ENCODE peak calls at places on chromosomes 4 and X, in ten cellular contexts. K, N, Z, M, X, H, E, D, Y and S are unnamed samples.

GRCh38 chrX:41561045-41561444 is 113.9 kb downstream of the NYX start:
- DNase-seq in K (peak), N (no peak), Z (no peak), M (no peak), X (peak), H (no peak), E (peak), D (no peak), Y (no peak), S (peak)

GRCh38 chr4:125070869-125071268 is 243.9 kb upstream of the FAT4 start:
- DNase-seq in K (no peak), N (no peak), Z (no peak), M (no peak), X (peak), H (no peak), E (no peak), D (no peak), Y (peak), S (no peak)

GRCh38 chr4:167966161-167966560 is 126.2 kb upstream of the ANXA10 start:
- DNase-seq in K (no peak), N (no peak), Z (no peak), M (no peak), X (no peak), H (no peak), E (no peak), D (no peak), Y (no peak), S (no peak)

GRCh38 chr4:89482248-89482647 is 174.6 kb upstream of the GPRIN3 start:
- DNase-seq in K (peak), N (no peak), Z (no peak), M (no peak), X (no peak), H (no peak), E (peak), D (no peak), Y (no peak), S (no peak)

GRCh38 chrX:121307441-121307840 is 260.0 kb downstream of the GLUD2 start:
- DNase-seq in K (no peak), N (no peak), Z (no peak), M (no peak), X (no peak), H (no peak), E (no peak), D (no peak), Y (no peak), S (no peak)

GRCh38 chr4:21205821-21206531 is 505.7 kb downstream of the PACRGL start:
- DNase-seq in K (no peak), N (no peak), Z (no peak), M (no peak), X (no peak), H (no peak), E (no peak), D (no peak), Y (no peak), S (no peak)

GRCh38 chr4:128039568-128039967 is 21.5 kb upstream of the LARP1B start:
- DNase-seq in K (no peak), N (no peak), Z (no peak), M (no peak), X (no peak), H (no peak), E (no peak), D (no peak), Y (no peak), S (no peak)

GRCh38 chr4:74531952-74532794 is 87.2 kb downstream of the AREG start:
- DNase-seq in K (peak), N (no peak), Z (no peak), M (no peak), X (peak), H (no peak), E (peak), D (no peak), Y (peak), S (no peak)

GRCh38 chr4:44927361-44928061 is 201.2 kb upstream of the GNPDA2 start:
- DNase-seq in K (peak), N (no peak), Z (no peak), M (no peak), X (no peak), H (no peak), E (peak), D (no peak), Y (no peak), S (no peak)

GRCh38 chrX:21723097-21723496 is 34.8 kb downstream of the SMPX start:
- DNase-seq in K (peak), N (no peak), Z (no peak), M (no peak), X (no peak), H (no peak), E (no peak), D (no peak), Y (no peak), S (no peak)

GRCh38 chr4:6956434-6957147 is 47.0 kb downstream of the TBC1D14 start:
- DNase-seq in K (no peak), N (peak), Z (no peak), M (no peak), X (no peak), H (no peak), E (no peak), D (no peak), Y (no peak), S (no peak)

GRCh38 chr4:93771640-93772411 is 56.7 kb upstream of the ATOH1 start:
- DNase-seq in K (no peak), N (no peak), Z (no peak), M (no peak), X (no peak), H (no peak), E (no peak), D (no peak), Y (no peak), S (no peak)

GRCh38 chrX:149631293-149632165 is at the start of gene TMEM185A:
- DNase-seq in K (peak), N (peak), Z (no peak), M (peak), X (peak), H (peak), E (peak), D (peak), Y (peak), S (peak)

GRCh38 chrX:21946925-21947641 is 6.6 kb downstream of the SMS start:
- DNase-seq in K (peak), N (no peak), Z (no peak), M (no peak), X (no peak), H (no peak), E (no peak), D (no peak), Y (no peak), S (no peak)

DNA sequence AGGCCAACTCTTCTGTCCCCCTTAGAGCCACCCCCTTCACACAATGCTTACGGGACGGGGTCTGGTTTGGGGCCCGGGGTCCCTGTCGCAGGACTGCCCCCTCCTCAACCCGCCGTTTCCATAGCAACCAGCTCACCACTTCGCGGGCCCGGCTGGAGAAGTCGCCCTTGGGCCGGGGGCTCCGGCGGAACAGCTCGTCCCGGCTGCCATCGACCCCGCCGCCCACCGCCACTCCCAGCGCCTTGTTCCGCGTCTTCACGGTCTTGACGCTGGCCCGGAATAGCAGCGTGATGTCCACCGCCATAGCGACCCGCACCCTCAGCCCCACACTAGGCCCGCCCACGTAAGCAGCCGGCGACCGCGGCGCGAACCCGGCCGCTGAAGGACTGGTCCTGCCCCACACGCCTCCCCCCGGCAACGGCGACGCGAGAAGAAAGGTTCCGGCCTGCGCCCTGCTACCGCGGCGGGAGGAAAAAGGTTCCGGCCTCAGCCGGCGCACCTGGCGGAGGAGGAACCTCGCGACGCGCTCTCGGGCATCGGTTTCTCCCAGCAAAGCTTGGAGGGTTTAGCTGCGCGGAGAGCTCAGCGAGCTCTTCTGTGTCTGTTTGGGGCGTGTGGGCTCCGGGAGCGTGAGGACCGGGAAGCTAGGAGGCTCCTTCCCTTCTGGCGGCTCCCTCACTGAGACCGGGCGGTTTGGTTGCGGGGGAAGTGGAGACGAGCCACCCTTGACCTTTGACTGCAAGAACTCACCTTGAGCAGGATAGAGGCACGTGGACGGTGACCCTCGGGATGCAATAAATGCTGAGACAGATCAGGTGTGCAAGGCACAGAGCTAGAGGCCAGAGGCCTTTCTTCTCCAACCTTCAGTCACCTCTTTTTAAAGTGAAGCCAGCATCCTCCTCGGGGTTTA is at the start of gene STX18:
- DNase-seq in K (peak), N (peak), Z (peak), M (peak), X (peak), H (peak), E (peak), D (peak), Y (peak), S (peak)
- TF ChIP-seq POLR2A in K (peak), N (peak), Z (peak), M (no peak), X (no peak), H (peak), E (peak), D (peak), Y (no peak), S (peak)

GRCh38 chr4:107824367-107825071 is at the start of gene SGMS2:
- DNase-seq in K (peak), N (peak), Z (peak), M (peak), X (peak), H (peak), E (peak), D (peak), Y (peak), S (peak)
- TF ChIP-seq POLR2A in K (peak), N (peak), Z (no peak), M (peak), X (no peak), H (peak), E (peak), D (peak), Y (no peak), S (peak)

DNA sequence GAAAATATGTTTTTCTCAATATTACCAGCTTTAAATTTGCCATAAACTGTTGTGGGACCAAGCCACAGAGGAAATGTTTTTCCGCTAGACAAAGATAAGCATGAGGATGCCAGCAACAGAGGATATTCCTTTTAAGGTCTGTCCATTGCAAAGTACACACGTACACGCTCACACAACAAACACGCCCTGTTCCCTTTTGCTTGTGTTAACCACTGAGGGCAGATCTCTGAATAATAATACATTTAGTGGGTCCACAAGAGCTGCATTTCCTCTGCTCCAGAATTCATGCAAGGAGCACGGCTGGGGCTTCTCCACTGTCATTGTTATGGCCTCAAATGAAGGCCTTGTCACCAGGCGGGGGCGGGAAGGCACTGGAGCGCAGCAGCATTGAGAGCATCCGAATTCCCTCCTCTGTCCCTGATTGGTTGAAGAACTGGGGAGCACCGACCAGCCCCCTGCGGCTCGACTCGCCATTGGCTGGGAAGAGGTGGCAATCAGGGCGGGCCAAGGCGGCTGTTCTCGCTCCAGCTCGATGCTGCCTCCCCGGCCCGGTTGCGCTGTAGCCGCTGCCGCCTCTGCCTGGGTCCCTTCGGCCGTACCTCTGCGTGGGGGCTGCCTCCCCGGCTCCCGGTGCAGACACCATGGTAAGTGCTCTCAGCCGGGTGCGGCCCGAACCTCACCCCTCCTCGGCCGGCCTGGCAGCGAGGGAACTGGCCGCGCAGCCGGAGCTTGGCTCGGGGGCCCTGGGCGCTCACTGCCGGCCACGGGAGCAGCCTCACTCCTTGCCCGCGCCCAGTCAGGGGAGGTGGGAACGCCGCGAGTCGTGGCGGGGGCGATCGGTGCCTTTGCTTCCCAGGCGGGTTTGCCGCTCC is at the start of gene GUCY1B1:
- DNase-seq in K (peak), N (peak), Z (peak), M (peak), X (peak), H (peak), E (peak), D (peak), Y (peak), S (peak)
- TF ChIP-seq POLR2A in K (no peak), N (no peak), Z (peak), M (no peak), X (no peak), H (peak), E (no peak), D (no peak), Y (no peak), S (peak)

GRCh38 chr4:13612569-13612968 is 15.0 kb downstream of the BOD1L1 start:
- DNase-seq in K (no peak), N (no peak), Z (no peak), M (no peak), X (no peak), H (no peak), E (no peak), D (no peak), Y (no peak), S (no peak)

GRCh38 chr4:13616597-13616996 is 10.9 kb downstream of the BOD1L1 start:
- DNase-seq in K (no peak), N (no peak), Z (no peak), M (no peak), X (no peak), H (no peak), E (no peak), D (no peak), Y (no peak), S (no peak)

GRCh38 chr4:13615162-13615561 is 12.4 kb downstream of the BOD1L1 start:
- DNase-seq in K (no peak), N (no peak), Z (no peak), M (no peak), X (peak), H (no peak), E (no peak), D (no peak), Y (no peak), S (no peak)

GRCh38 chr4:13611283-13611842 is 16.2 kb downstream of the BOD1L1 start:
- DNase-seq in K (peak), N (no peak), Z (no peak), M (no peak), X (no peak), H (no peak), E (no peak), D (no peak), Y (no peak), S (no peak)
- TF ChIP-seq POLR2A in K (no peak), N (no peak), Z (no peak), M (no peak), X (no peak), H (no peak), E (no peak), D (no peak), Y (no peak), S (no peak)

GRCh38 chr4:183722738-183723560 is 63.9 kb downstream of the TRAPPC11 start:
- DNase-seq in K (peak), N (peak), Z (peak), M (peak), X (peak), H (peak), E (no peak), D (peak), Y (peak), S (no peak)
- TF ChIP-seq POLR2A in K (no peak), N (no peak), Z (no peak), M (no peak), X (no peak), H (no peak), E (no peak), D (no peak), Y (no peak), S (no peak)

DNA sequence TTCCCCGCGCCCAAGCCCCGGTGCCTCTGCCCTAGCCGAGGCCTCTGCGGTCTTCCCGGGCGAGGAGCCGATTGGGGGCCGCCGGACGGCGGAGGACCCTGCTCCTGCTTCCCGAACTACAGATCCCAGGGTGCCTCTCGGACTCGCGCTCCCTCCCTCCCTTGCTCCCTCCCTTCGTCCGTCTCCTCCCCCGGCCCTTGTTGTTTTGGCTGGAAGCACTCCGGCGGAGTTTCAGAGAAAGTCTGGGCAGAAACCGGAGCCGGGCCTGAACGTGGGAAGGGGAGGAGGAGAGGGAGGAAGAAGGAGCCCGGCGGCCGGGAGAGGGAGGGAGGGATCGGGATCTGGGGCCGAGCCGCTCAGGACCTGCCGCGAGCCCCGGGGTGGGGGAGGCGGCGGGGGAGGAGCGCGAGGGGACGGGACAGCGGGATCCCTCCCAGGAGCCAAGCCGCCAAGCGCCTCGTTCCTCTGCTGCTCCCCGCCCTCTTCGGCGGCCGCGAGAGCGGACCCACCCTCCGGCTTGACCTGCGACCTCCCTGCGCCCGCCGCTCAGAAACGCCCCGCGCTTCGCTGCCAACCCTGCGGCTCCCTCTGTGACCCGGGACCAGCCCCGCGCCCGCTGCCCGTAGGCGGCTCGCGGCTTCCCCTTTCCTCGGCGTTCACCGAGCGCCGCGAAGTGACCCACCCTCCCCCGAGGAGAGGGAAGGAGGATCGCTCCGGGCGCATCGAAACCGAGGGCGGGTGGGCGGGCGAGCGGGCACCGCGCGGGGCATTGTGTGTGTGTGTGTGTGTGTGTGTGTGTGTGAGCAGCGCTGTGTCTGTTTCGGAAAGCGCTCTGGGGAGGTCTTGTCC is 473 bp upstream of the GAB1 start:
- DNase-seq in K (peak), N (peak), Z (peak), M (peak), X (peak), H (peak), E (peak), D (peak), Y (peak), S (peak)
- TF ChIP-seq POLR2A in K (peak), N (peak), Z (peak), M (no peak), X (no peak), H (peak), E (peak), D (peak), Y (no peak), S (peak)